ENCODE peak calls at places on chromosomes 12 and 14, in eight cellular contexts. One of them, this sample, is unnamed.

GRCh38 chr14:63686926-63687325 is 40.9 kb downstream of the SGPP1 start:
- DNase-seq in A673: no peak
- DNase-seq in heart right ventricle: no peak
- DNase-seq in CD4-positive, CD25-positive, alpha-beta regulatory T cell: no peak
- DNase-seq in K562: no peak
- DNase-seq in CD8-positive, alpha-beta T cell: no peak
- DNase-seq in tibial artery: no peak
- DNase-seq in IMR-90: no peak
- DNase-seq in this sample: no peak

GRCh38 chr12:1466481-1467260 is 127.7 kb downstream of the FBXL14 start:
- DNase-seq in CD4-positive, CD25-positive, alpha-beta regulatory T cell: no peak
- DNase-seq in IMR-90: no peak
- DNase-seq in heart right ventricle: no peak
- DNase-seq in A673: no peak
- DNase-seq in tibial artery: no peak
- DNase-seq in CD8-positive, alpha-beta T cell: no peak
- DNase-seq in K562: no peak
- DNase-seq in this sample: no peak

GRCh38 chr14:51504626-51505025 is 147.1 kb upstream of the FRMD6 start:
- DNase-seq in K562: no peak
- DNase-seq in IMR-90: no peak
- DNase-seq in tibial artery: no peak
- DNase-seq in heart right ventricle: no peak
- DNase-seq in A673: no peak
- DNase-seq in CD4-positive, CD25-positive, alpha-beta regulatory T cell: no peak
- DNase-seq in CD8-positive, alpha-beta T cell: no peak
- DNase-seq in this sample: no peak

GRCh38 chr12:71128191-71128590 is 29.6 kb downstream of the TSPAN8 start:
- DNase-seq in A673: peak
- DNase-seq in CD4-positive, CD25-positive, alpha-beta regulatory T cell: no peak
- DNase-seq in CD8-positive, alpha-beta T cell: no peak
- DNase-seq in tibial artery: no peak
- DNase-seq in IMR-90: no peak
- DNase-seq in K562: no peak
- DNase-seq in heart right ventricle: no peak
- DNase-seq in this sample: no peak

GRCh38 chr14:21999400-21999799 is 325.8 kb upstream of the OR4E1 start:
- DNase-seq in A673: no peak
- DNase-seq in tibial artery: no peak
- DNase-seq in CD8-positive, alpha-beta T cell: no peak
- DNase-seq in heart right ventricle: no peak
- DNase-seq in K562: no peak
- DNase-seq in IMR-90: no peak
- DNase-seq in CD4-positive, CD25-positive, alpha-beta regulatory T cell: no peak
- DNase-seq in this sample: no peak

GRCh38 chr12:25323774-25324086 is 73.0 kb upstream of the KRAS start:
- DNase-seq in IMR-90: no peak
- DNase-seq in tibial artery: no peak
- DNase-seq in CD4-positive, CD25-positive, alpha-beta regulatory T cell: no peak
- DNase-seq in heart right ventricle: no peak
- DNase-seq in CD8-positive, alpha-beta T cell: no peak
- DNase-seq in K562: no peak
- DNase-seq in A673: no peak
- DNase-seq in this sample: no peak

GRCh38 chr14:46651526-46652144 is at the start of gene RPL10L:
- DNase-seq in heart right ventricle: no peak
- DNase-seq in CD8-positive, alpha-beta T cell: no peak
- DNase-seq in K562: peak
- DNase-seq in tibial artery: no peak
- DNase-seq in A673: peak
- DNase-seq in IMR-90: no peak
- DNase-seq in CD4-positive, CD25-positive, alpha-beta regulatory T cell: no peak
- DNase-seq in this sample: no peak

GRCh38 chr14:99584823-99585222 is 19.2 kb downstream of the CCDC85C start:
- DNase-seq in tibial artery: no peak
- DNase-seq in CD8-positive, alpha-beta T cell: no peak
- DNase-seq in K562: no peak
- DNase-seq in A673: no peak
- DNase-seq in CD4-positive, CD25-positive, alpha-beta regulatory T cell: no peak
- DNase-seq in IMR-90: no peak
- DNase-seq in heart right ventricle: no peak
- DNase-seq in this sample: no peak

DNA sequence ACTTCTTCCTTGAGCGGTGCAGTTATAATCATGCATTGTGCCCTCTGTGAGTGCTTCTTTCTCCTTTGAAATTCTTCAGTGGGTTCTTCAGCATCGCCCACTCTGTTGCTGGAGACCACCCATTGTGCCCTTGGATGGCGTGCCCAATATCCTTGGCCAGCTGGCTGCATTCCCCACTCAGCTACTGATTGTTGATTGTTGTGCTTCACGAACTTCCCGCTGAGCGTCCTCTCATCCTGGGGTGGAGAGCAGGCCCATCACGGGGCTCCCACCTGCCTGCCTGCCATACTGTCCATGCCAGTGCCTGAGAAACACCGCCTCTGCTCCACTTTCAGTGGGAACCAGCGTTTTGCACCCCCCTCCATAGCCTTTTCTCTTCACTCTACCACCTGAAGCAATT is 8.6 kb upstream of the SSTR1 start:
- DNase-seq in CD4-positive, CD25-positive, alpha-beta regulatory T cell: no peak
- DNase-seq in CD8-positive, alpha-beta T cell: no peak
- DNase-seq in tibial artery: no peak
- DNase-seq in IMR-90: no peak
- DNase-seq in K562: no peak
- DNase-seq in heart right ventricle: no peak
- DNase-seq in A673: no peak
- DNase-seq in this sample: no peak
- H3K27ac ChIP-seq in CD4-positive, CD25-positive, alpha-beta regulatory T cell: no peak
- H3K27ac ChIP-seq in CD8-positive, alpha-beta T cell: no peak
- H3K27ac ChIP-seq in tibial artery: no peak
- H3K27ac ChIP-seq in IMR-90: no peak
- H3K27ac ChIP-seq in K562: no peak
- H3K27ac ChIP-seq in heart right ventricle: no peak
- H3K27ac ChIP-seq in A673: no peak
- H3K27ac ChIP-seq in this sample: no peak

GRCh38 chr12:47186246-47186645 is 106.5 kb upstream of the AMIGO2 start:
- DNase-seq in A673: no peak
- DNase-seq in K562: no peak
- DNase-seq in tibial artery: no peak
- DNase-seq in CD8-positive, alpha-beta T cell: no peak
- DNase-seq in IMR-90: no peak
- DNase-seq in CD4-positive, CD25-positive, alpha-beta regulatory T cell: no peak
- DNase-seq in heart right ventricle: no peak
- DNase-seq in this sample: no peak

GRCh38 chr12:47190271-47190750 is 110.6 kb upstream of the AMIGO2 start:
- DNase-seq in tibial artery: no peak
- DNase-seq in CD4-positive, CD25-positive, alpha-beta regulatory T cell: no peak
- DNase-seq in CD8-positive, alpha-beta T cell: no peak
- DNase-seq in IMR-90: peak
- DNase-seq in A673: no peak
- DNase-seq in K562: no peak
- DNase-seq in heart right ventricle: no peak
- DNase-seq in this sample: no peak

GRCh38 chr12:47190905-47191304 is 111.1 kb upstream of the AMIGO2 start:
- DNase-seq in heart right ventricle: no peak
- DNase-seq in tibial artery: no peak
- DNase-seq in IMR-90: no peak
- DNase-seq in CD4-positive, CD25-positive, alpha-beta regulatory T cell: no peak
- DNase-seq in A673: no peak
- DNase-seq in K562: no peak
- DNase-seq in CD8-positive, alpha-beta T cell: no peak
- DNase-seq in this sample: no peak

GRCh38 chr12:47189753-47190152 is 110.0 kb upstream of the AMIGO2 start:
- DNase-seq in tibial artery: no peak
- DNase-seq in CD8-positive, alpha-beta T cell: no peak
- DNase-seq in CD4-positive, CD25-positive, alpha-beta regulatory T cell: no peak
- DNase-seq in heart right ventricle: no peak
- DNase-seq in IMR-90: no peak
- DNase-seq in K562: no peak
- DNase-seq in A673: no peak
- DNase-seq in this sample: no peak

DNA sequence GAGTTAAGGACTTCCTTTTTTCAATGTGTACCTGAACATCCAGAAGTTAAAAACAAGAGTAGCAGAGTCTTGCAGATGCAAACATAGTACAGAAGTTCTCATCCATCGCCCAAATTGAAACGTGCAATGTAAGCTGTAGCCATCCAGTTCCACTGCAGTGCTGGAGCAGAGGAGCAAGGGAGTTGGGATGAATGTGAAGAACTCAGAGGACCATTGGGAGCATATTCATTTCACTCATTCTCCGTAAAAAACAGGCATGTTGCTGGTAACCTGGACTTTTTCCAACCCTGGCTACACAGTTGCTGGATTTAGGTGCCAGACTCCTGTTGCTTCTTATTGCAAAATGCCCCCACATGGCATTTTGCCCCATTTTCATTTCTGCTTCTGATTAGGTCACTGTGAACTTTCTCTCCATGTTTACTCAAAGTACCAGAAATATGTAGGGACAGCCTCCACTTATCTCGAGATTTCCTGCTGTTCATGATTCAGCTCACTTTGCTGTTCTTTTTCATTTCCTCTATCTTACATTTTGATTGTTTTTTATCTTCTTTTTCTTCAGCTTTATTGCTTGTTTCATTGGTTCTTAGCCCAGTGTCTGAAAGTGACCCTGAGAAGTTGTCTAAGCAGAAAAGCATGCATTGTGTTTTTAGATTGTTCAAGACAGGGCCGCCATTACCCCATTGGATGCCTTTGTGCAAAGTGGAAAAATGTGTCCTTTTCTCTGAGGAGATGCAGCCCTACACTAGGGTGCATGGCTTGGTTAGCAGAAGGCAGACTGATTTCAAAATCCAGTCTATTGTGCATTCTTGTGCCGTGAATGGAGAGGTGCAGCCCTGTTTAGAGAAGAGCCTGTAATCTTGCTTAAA is 109.0 kb upstream of the AMIGO2 start:
- DNase-seq in CD8-positive, alpha-beta T cell: no peak
- DNase-seq in CD4-positive, CD25-positive, alpha-beta regulatory T cell: no peak
- DNase-seq in tibial artery: no peak
- DNase-seq in A673: no peak
- DNase-seq in K562: no peak
- DNase-seq in heart right ventricle: no peak
- DNase-seq in IMR-90: peak
- DNase-seq in this sample: no peak
- H3K27ac ChIP-seq in CD8-positive, alpha-beta T cell: no peak
- H3K27ac ChIP-seq in CD4-positive, CD25-positive, alpha-beta regulatory T cell: no peak
- H3K27ac ChIP-seq in tibial artery: peak
- H3K27ac ChIP-seq in A673: no peak
- H3K27ac ChIP-seq in K562: peak
- H3K27ac ChIP-seq in heart right ventricle: no peak
- H3K27ac ChIP-seq in IMR-90: peak
- H3K27ac ChIP-seq in this sample: no peak

GRCh38 chr12:79983492-79983891 is 48.6 kb upstream of the PPP1R12A start:
- DNase-seq in IMR-90: peak
- DNase-seq in CD4-positive, CD25-positive, alpha-beta regulatory T cell: no peak
- DNase-seq in heart right ventricle: no peak
- DNase-seq in tibial artery: no peak
- DNase-seq in A673: peak
- DNase-seq in CD8-positive, alpha-beta T cell: no peak
- DNase-seq in K562: no peak
- DNase-seq in this sample: no peak

GRCh38 chr12:79993106-79993862 is 58.4 kb upstream of the PPP1R12A start:
- DNase-seq in CD8-positive, alpha-beta T cell: no peak
- DNase-seq in A673: no peak
- DNase-seq in K562: no peak
- DNase-seq in tibial artery: no peak
- DNase-seq in CD4-positive, CD25-positive, alpha-beta regulatory T cell: no peak
- DNase-seq in IMR-90: no peak
- DNase-seq in heart right ventricle: no peak
- DNase-seq in this sample: no peak

GRCh38 chr12:79983969-79984629 is 49.2 kb upstream of the PPP1R12A start:
- DNase-seq in A673: no peak
- DNase-seq in heart right ventricle: no peak
- DNase-seq in IMR-90: peak
- DNase-seq in K562: no peak
- DNase-seq in tibial artery: no peak
- DNase-seq in CD8-positive, alpha-beta T cell: no peak
- DNase-seq in CD4-positive, CD25-positive, alpha-beta regulatory T cell: no peak
- DNase-seq in this sample: no peak

GRCh38 chr12:79991586-79991985 is 56.7 kb upstream of the PPP1R12A start:
- DNase-seq in A673: no peak
- DNase-seq in IMR-90: no peak
- DNase-seq in heart right ventricle: no peak
- DNase-seq in CD8-positive, alpha-beta T cell: no peak
- DNase-seq in tibial artery: no peak
- DNase-seq in K562: no peak
- DNase-seq in CD4-positive, CD25-positive, alpha-beta regulatory T cell: no peak
- DNase-seq in this sample: no peak

DNA sequence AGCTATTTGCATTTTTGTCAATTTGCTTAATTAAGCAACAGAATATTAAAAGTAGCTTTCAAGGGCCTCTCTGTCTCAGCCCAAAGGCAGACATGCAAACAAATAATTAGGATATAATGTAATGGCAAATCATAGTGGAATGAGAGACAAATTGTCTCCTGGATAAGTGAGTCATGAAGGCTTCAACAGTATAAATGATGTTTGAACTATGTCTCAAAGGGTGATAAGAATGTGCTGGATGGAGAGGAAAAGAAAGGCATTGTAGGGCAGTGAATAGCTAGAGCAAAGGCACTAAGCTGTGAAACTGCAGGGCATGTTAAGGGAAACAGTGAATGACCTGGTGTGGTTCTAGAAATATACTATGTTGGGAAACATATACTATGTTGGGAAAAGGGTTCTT is 53.5 kb upstream of the PPP1R12A start:
- DNase-seq in tibial artery: no peak
- DNase-seq in K562: no peak
- DNase-seq in A673: no peak
- DNase-seq in IMR-90: peak
- DNase-seq in CD4-positive, CD25-positive, alpha-beta regulatory T cell: no peak
- DNase-seq in heart right ventricle: no peak
- DNase-seq in CD8-positive, alpha-beta T cell: no peak
- DNase-seq in this sample: no peak
- H3K27ac ChIP-seq in tibial artery: no peak
- H3K27ac ChIP-seq in K562: no peak
- H3K27ac ChIP-seq in A673: no peak
- H3K27ac ChIP-seq in IMR-90: no peak
- H3K27ac ChIP-seq in CD4-positive, CD25-positive, alpha-beta regulatory T cell: no peak
- H3K27ac ChIP-seq in heart right ventricle: no peak
- H3K27ac ChIP-seq in CD8-positive, alpha-beta T cell: no peak
- H3K27ac ChIP-seq in this sample: no peak

DNA sequence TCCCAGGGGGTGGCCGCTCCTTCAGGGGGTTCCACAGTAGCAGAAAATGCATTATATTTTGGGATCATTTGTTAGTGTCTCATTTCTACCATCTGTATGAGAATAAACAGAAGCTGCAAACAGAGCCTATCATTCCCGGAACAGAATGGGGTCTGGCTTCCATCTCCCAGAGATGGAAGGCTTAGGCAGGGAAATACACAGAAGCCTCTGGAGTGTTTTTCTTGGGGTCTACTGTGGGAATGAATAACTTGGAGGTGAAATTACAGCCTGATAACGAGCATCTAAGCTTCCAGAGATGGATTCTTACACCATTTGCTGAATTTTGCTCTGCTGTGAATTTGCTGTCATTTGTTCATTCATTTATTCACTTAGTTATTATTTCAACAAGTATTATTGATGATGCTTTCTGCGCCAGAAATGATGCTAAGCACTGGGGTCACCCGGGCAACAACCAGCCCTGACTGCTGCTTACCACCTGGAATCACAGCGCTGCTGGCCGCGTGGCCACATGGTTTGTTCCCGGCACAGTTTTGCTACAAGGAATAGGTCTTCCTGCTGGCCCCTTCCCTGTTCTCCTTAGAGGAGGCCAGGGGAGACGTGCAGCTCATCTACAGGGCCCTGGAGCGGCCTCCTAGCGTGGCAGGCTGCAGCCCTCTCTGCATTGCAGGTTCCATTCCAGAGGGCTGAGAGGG is 6.9 kb downstream of the JDP2 start:
- DNase-seq in K562: no peak
- DNase-seq in CD8-positive, alpha-beta T cell: no peak
- DNase-seq in IMR-90: no peak
- DNase-seq in CD4-positive, CD25-positive, alpha-beta regulatory T cell: no peak
- DNase-seq in heart right ventricle: no peak
- DNase-seq in A673: no peak
- DNase-seq in tibial artery: no peak
- DNase-seq in this sample: no peak
- H3K27ac ChIP-seq in K562: no peak
- H3K27ac ChIP-seq in CD8-positive, alpha-beta T cell: no peak
- H3K27ac ChIP-seq in IMR-90: no peak
- H3K27ac ChIP-seq in CD4-positive, CD25-positive, alpha-beta regulatory T cell: no peak
- H3K27ac ChIP-seq in heart right ventricle: no peak
- H3K27ac ChIP-seq in A673: no peak
- H3K27ac ChIP-seq in tibial artery: no peak
- H3K27ac ChIP-seq in this sample: no peak